ENCODE peak calls at places on chromosomes 7 and 10, in ten cellular contexts. U is substantia nigra; M is mucosa of gallbladder; Q is cerebellar cortex; R is left ventricle myocardium inferior; W is germinal center; X is NCI-H1436; V is cardiac muscle cell; J is amniotic stem cell; Y is activated CD4-positive, alpha-beta T cell treated with anti-CD3 and anti-CD28 coated beads for 4 hours. H is an unnamed sample.

GRCh38 chr10:59465089-59465488 is 102.7 kb upstream of the FAM13C start:
- DNase-seq in J (no peak), M (no peak), R (no peak), Y (no peak), W (no peak), X (no peak), U (peak; percentile 4), V (peak; percentile 61), Q (peak; percentile 29), H (no peak)

GRCh38 chr7:156516791-156517378 is 123.7 kb upstream of the RNF32 start:
- DNase-seq in W (no peak), M (no peak), J (no peak), R (no peak), Q (no peak), X (no peak), V (no peak), Y (no peak), U (no peak), H (no peak)

GRCh38 chr10:34539533-34540315 is 275.4 kb downstream of the PARD3 start:
- DNase-seq in W (no peak), X (no peak), Q (no peak), R (no peak), U (no peak), J (no peak), M (no peak), V (peak; percentile 58), Y (no peak), H (no peak)

GRCh38 chr10:13844651-13845050 is 257.9 kb downstream of the PRPF18 start:
- DNase-seq in M (no peak), Q (no peak), W (no peak), V (no peak), X (no peak), J (no peak), U (no peak), R (no peak), Y (no peak), H (no peak)

GRCh38 chr10:58556516-58556915 is 43.8 kb downstream of the BICC1 start:
- DNase-seq in U (no peak), R (no peak), M (no peak), J (no peak), Y (no peak), V (no peak), X (no peak), Q (no peak), W (no peak), H (no peak)

GRCh38 chr10:132313305-132313704 is 5.6 kb upstream of the STK32C start:
- DNase-seq in Q (no peak), Y (no peak), W (no peak), M (no peak), J (no peak), R (no peak), V (no peak), X (no peak), U (no peak), H (no peak)

GRCh38 chr10:3477683-3478082 is 305.1 kb upstream of the PITRM1 start:
- DNase-seq in R (no peak), V (peak; percentile 89), Q (no peak), J (no peak), W (no peak), M (no peak), U (no peak), Y (no peak), X (no peak), H (no peak)

GRCh38 chr10:32972454-32972853 is 14.4 kb upstream of the ITGB1 start:
- DNase-seq in Q (peak; percentile 31), X (peak; percentile 32), V (no peak), J (no peak), Y (no peak), W (peak; percentile 19), R (no peak), M (no peak), U (no peak), H (no peak)